ENCODE peak calls at places on chromosomes 6 and 20, in nine cellular contexts. S, T, D, J, B, N, Q, U and M are unnamed samples.

GRCh38 chr6:90677440-90677839 is 90.6 kb upstream of the MAP3K7 start:
- DNase-seq in S (no peak), T (no peak), D (no peak), J (no peak), B (no peak), N (no peak), Q (no peak), U (no peak), M (no peak)

GRCh38 chr6:90656325-90656724 is 69.5 kb upstream of the MAP3K7 start:
- DNase-seq in S (no peak), T (no peak), D (no peak), J (no peak), B (no peak), N (no peak), Q (no peak), U (no peak), M (no peak)

GRCh38 chr6:144019929-144020328 is 11.9 kb upstream of the PLAGL1 start:
- DNase-seq in S (no peak), T (no peak), D (no peak), J (no peak), B (no peak), N (no peak), Q (no peak), U (no peak), M (no peak)

GRCh38 chr20:431012-431904 is 23.2 kb downstream of the RBCK1 start:
- DNase-seq in S (no peak), T (no peak), D (peak), J (peak), B (peak), N (peak), Q (peak), U (no peak), M (peak)

GRCh38 chr6:16146527-16146955 is 17.7 kb downstream of the MYLIP start:
- DNase-seq in S (no peak), T (no peak), D (no peak), J (no peak), B (no peak), N (no peak), Q (no peak), U (no peak), M (peak)

GRCh38 chr20:21229163-21229562 is 74.0 kb upstream of the XRN2 start:
- DNase-seq in S (no peak), T (no peak), D (no peak), J (no peak), B (no peak), N (peak), Q (no peak), U (no peak), M (no peak)

GRCh38 chr20:2151805-2152727 is 50.4 kb downstream of the STK35 start:
- DNase-seq in S (no peak), T (no peak), D (no peak), J (no peak), B (no peak), N (no peak), Q (no peak), U (no peak), M (no peak)

GRCh38 chr6:111984081-111984480 is 69.8 kb upstream of the CCN6 start:
- DNase-seq in S (no peak), T (no peak), D (no peak), J (no peak), B (no peak), N (no peak), Q (no peak), U (no peak), M (no peak)

GRCh38 chr6:137051790-137052472 is 7.2 kb upstream of the IL20RA start:
- DNase-seq in S (no peak), T (no peak), D (peak), J (no peak), B (no peak), N (peak), Q (no peak), U (no peak), M (no peak)

GRCh38 chr6:85005494-85005893 is 241.1 kb upstream of the TBX18 start:
- DNase-seq in S (no peak), T (no peak), D (no peak), J (no peak), B (no peak), N (no peak), Q (no peak), U (no peak), M (no peak)

GRCh38 chr6:55388161-55388560 is 60.9 kb downstream of the GFRAL start:
- DNase-seq in S (no peak), T (no peak), D (no peak), J (no peak), B (no peak), N (no peak), Q (no peak), U (no peak), M (no peak)

GRCh38 chr6:36378936-36379335 is 8.5 kb downstream of the ETV7 start:
- DNase-seq in S (no peak), T (peak), D (no peak), J (no peak), B (no peak), N (no peak), Q (no peak), U (no peak), M (no peak)

GRCh38 chr20:44306927-44307326 is 4.1 kb downstream of the FITM2 start:
- DNase-seq in S (no peak), T (peak), D (no peak), J (no peak), B (no peak), N (no peak), Q (no peak), U (no peak), M (no peak)

GRCh38 chr20:39052676-39053075 is 90.5 kb downstream of the DHX35 start:
- DNase-seq in S (no peak), T (no peak), D (no peak), J (no peak), B (no peak), N (no peak), Q (no peak), U (no peak), M (no peak)

GRCh38 chr20:25865715-25866656 is 169.3 kb upstream of the ZNF337 start:
- DNase-seq in S (no peak), T (peak), D (peak), J (peak), B (no peak), N (peak), Q (peak), U (peak), M (peak)

GRCh38 chr20:24469116-24470030 is at the start of gene SYNDIG1:
- DNase-seq in S (no peak), T (peak), D (no peak), J (peak), B (no peak), N (no peak), Q (no peak), U (peak), M (no peak)

GRCh38 chr6:960356-960755 is 267.4 kb upstream of the EXOC2 start:
- DNase-seq in S (no peak), T (no peak), D (no peak), J (no peak), B (no peak), N (no peak), Q (no peak), U (no peak), M (no peak)

GRCh38 chr20:41014557-41015088 is 14.0 kb upstream of the TOP1 start:
- DNase-seq in S (no peak), T (no peak), D (peak), J (no peak), B (no peak), N (no peak), Q (no peak), U (no peak), M (no peak)

GRCh38 chr20:51569815-51570741 is 27.6 kb upstream of the NFATC2 start:
- DNase-seq in S (peak), T (no peak), D (no peak), J (peak), B (no peak), N (no peak), Q (no peak), U (no peak), M (peak)

GRCh38 chr6:73710470-73710869 is 14.5 kb downstream of the CD109 start:
- DNase-seq in S (no peak), T (no peak), D (no peak), J (no peak), B (peak), N (peak), Q (no peak), U (no peak), M (no peak)

GRCh38 chr20:47233333-47234188 is 122.9 kb downstream of the ZMYND8 start:
- DNase-seq in S (no peak), T (no peak), D (no peak), J (no peak), B (no peak), N (no peak), Q (no peak), U (no peak), M (no peak)

GRCh38 chr6:150118642-150119041 is 24.2 kb upstream of the PPP1R14C start:
- DNase-seq in S (no peak), T (no peak), D (no peak), J (no peak), B (no peak), N (no peak), Q (no peak), U (no peak), M (no peak)

GRCh38 chr6:40950986-40951730 is 87.9 kb downstream of the UNC5CL start:
- DNase-seq in S (no peak), T (no peak), D (no peak), J (no peak), B (no peak), N (no peak), Q (no peak), U (no peak), M (no peak)

GRCh38 chr20:13464702-13465101 is 174.0 kb downstream of the TASP1 start:
- DNase-seq in S (no peak), T (no peak), D (no peak), J (no peak), B (no peak), N (no peak), Q (no peak), U (no peak), M (no peak)

GRCh38 chr6:145544031-145544430 is 191.3 kb downstream of the EPM2A start:
- DNase-seq in S (no peak), T (no peak), D (peak), J (no peak), B (no peak), N (peak), Q (no peak), U (no peak), M (peak)

GRCh38 chr20:50153500-50154377 is at the start of gene PEDS1:
- DNase-seq in S (peak), T (peak), D (peak), J (peak), B (peak), N (peak), Q (peak), U (peak), M (peak)

GRCh38 chr20:62858059-62858458 is 3.6 kb downstream of the TCFL5 start:
- DNase-seq in S (no peak), T (peak), D (no peak), J (no peak), B (no peak), N (no peak), Q (no peak), U (no peak), M (no peak)

GRCh38 chr6:144873653-144874378 is 588.7 kb downstream of the UTRN start:
- DNase-seq in S (no peak), T (no peak), D (no peak), J (no peak), B (no peak), N (no peak), Q (no peak), U (no peak), M (no peak)

GRCh38 chr6:103124471-103124870 is 1731.0 kb downstream of the GRIK2 start:
- DNase-seq in S (no peak), T (no peak), D (no peak), J (no peak), B (no peak), N (no peak), Q (no peak), U (no peak), M (no peak)

GRCh38 chr6:107692351-107692750 is 131.8 kb downstream of the SCML4 start:
- DNase-seq in S (no peak), T (no peak), D (no peak), J (no peak), B (no peak), N (no peak), Q (no peak), U (no peak), M (no peak)

GRCh38 chr6:140774080-140774505 is 1358.6 kb upstream of the GJE1 start:
- DNase-seq in S (no peak), T (no peak), D (no peak), J (peak), B (no peak), N (peak), Q (no peak), U (no peak), M (no peak)

GRCh38 chr6:95784019-95784418 is 206.7 kb downstream of the MANEA start:
- DNase-seq in S (no peak), T (no peak), D (no peak), J (no peak), B (no peak), N (no peak), Q (no peak), U (no peak), M (no peak)

GRCh38 chr20:59810376-59811187 is 122.9 kb downstream of the SYCP2 start:
- DNase-seq in S (peak), T (no peak), D (no peak), J (no peak), B (no peak), N (no peak), Q (no peak), U (no peak), M (no peak)

GRCh38 chr6:158460602-158461092 is 99.2 kb upstream of the TMEM181 start:
- DNase-seq in S (no peak), T (no peak), D (no peak), J (no peak), B (no peak), N (no peak), Q (no peak), U (no peak), M (no peak)

GRCh38 chr20:36861875-36862801 is 13.8 kb upstream of the TLDC2 start:
- DNase-seq in S (peak), T (peak), D (peak), J (peak), B (peak), N (peak), Q (peak), U (peak), M (peak)
- H3K4me3 ChIP-seq in S (peak), T (peak), D (peak), J (peak), B (peak), N (peak), Q (peak), U (peak), M (peak)

DNA sequence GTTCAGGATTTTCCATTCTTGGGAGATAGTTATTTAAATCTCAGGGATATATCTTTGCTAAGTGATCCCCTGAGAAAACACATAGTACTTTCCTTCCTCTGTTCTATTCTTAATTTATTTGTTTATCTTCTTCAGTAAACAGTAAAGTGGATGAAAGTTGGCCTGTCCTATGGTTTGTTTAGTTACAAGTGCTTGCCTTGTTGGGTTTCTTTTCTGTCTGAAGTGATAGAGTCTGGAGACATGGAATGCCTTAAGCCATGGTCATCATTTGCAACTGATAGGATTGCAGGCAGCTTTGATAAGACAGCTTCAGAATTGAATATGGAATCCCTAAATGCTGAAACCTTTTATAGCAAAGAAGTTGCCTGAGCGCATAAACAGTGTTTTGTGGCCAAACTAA is 4.9 kb downstream of the ADGRG6 start:
- DNase-seq in S (no peak), T (no peak), D (no peak), J (no peak), B (no peak), N (no peak), Q (no peak), U (no peak), M (no peak)
- TF ChIP-seq POLR2A in S (no peak), T (no peak), D (no peak), J (no peak), B (no peak), N (no peak), Q (no peak), U (no peak), M (no peak)

DNA sequence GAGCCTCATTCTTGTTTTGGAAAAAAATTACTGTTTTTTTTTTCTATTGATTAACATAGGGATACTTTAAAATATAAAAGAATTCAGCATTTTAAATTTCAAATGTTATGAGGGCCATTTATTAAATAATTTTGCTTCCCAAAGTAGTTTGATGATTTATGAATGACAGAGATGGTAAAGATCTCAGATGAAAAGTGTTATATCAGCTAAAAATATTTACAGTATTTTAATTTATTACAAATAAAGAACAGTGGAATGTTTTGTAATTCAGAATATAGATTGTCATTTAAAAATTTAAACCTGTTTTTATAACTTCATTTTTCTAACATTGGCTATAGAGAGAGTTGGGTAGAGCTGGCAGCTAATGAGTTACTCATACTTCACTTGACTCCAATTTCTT is 256.0 kb downstream of the TPBG start:
- DNase-seq in S (no peak), T (no peak), D (no peak), J (no peak), B (no peak), N (no peak), Q (no peak), U (no peak), M (no peak)
- H3K4me3 ChIP-seq in S (no peak), T (no peak), D (no peak), J (no peak), B (no peak), N (no peak), Q (no peak), U (no peak), M (no peak)

GRCh38 chr6:154814063-154814462 is 80.8 kb downstream of the SCAF8 start:
- DNase-seq in S (no peak), T (no peak), D (no peak), J (no peak), B (no peak), N (no peak), Q (no peak), U (no peak), M (no peak)
- TF ChIP-seq POLR2A in S (no peak), T (no peak), D (no peak), J (no peak), B (no peak), N (no peak), Q (no peak), U (no peak), M (no peak)

GRCh38 chr20:33675127-33675954 is 1.1 kb upstream of the NECAB3 start:
- DNase-seq in S (peak), T (peak), D (peak), J (no peak), B (no peak), N (no peak), Q (no peak), U (peak), M (peak)
- H3K4me3 ChIP-seq in S (no peak), T (peak), D (no peak), J (peak), B (peak), N (peak), Q (peak), U (peak), M (peak)

DNA sequence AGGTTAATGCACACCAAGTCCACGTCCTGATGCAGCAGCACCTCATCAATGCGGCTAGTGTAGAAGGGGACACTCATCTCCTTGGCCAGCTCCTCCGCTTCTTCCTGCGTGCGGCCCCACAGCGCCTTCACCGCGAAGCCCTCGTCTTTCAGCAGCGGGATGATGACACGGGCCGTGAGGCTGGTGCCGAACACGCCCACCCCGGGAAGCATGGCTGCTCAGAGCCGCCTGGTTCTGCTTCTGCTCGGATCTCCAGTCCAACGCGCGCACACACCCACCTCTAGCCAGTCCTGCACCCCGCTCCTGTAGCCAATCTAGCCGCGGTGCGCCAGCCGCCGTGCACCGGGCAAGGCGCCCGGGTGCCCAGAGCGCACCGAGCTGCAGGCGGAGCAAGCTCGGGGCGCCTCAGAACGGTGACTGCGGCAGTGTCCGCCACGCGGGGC is 700 bp downstream of the GFOD1 start:
- DNase-seq in S (peak), T (peak), D (peak), J (peak), B (no peak), N (no peak), Q (peak), U (peak), M (peak)
- TF ChIP-seq POLR2A in S (no peak), T (no peak), D (no peak), J (no peak), B (no peak), N (no peak), Q (no peak), U (no peak), M (no peak)